ENCODE peak calls at places on chromosome 3, in ten cellular contexts. O is A172; Z is AG09309; X is NCI-H2171 treated with DMSO at 0.1 percent for 48 hours; N is activated T-cell treated with anti-CD3 and anti-CD28 coated beads, Interleukin-2, amount 50 U/mL, for 48 hours; T is mesothelial cell of epicardium; J is omental fat pad; U is NCI-H1436; W is pancreas; H is hippocampal formation. K is an unnamed sample.

GRCh38 chr3:122310361-122310760 is 14.7 kb upstream of the CSTA start:
- DNase-seq in U (no peak), H (no peak), J (no peak), T (no peak), N (no peak), Z (no peak), O (no peak), X (no peak), W (no peak), K (no peak)

GRCh38 chr3:129626744-129627349 is 20.4 kb upstream of the PLXND1 start:
- DNase-seq in Z (no peak), O (peak; percentile 90), N (peak; percentile 86), T (no peak), W (peak; percentile 96), J (no peak), H (peak; percentile 47), U (peak; percentile 77), X (peak; percentile 97), K (peak; percentile 31)

GRCh38 chr3:28240440-28240839 is 979 bp upstream of the CMC1 start:
- DNase-seq in X (peak; percentile 57), W (no peak), U (no peak), T (no peak), O (no peak), Z (no peak), H (no peak), J (no peak), N (peak; percentile 32), K (no peak)

GRCh38 chr3:43707998-43708397 is 17.3 kb downstream of the ABHD5 start:
- DNase-seq in H (no peak), N (no peak), Z (peak; percentile 68), U (no peak), J (no peak), X (no peak), T (no peak), W (no peak), O (peak; percentile 90), K (no peak)

GRCh38 chr3:56251343-56251945 is 216.8 kb downstream of the ERC2 start:
- DNase-seq in H (peak; percentile 71), X (peak; percentile 40), W (no peak), U (no peak), J (no peak), O (peak; percentile 56), N (peak; percentile 21), T (no peak), Z (peak; percentile 16), K (no peak)

GRCh38 chr3:131526801-131527347 is 24.1 kb upstream of the MRPL3 start:
- DNase-seq in Z (no peak), U (peak; percentile 32), J (no peak), W (peak; percentile 54), T (peak; percentile 36), N (no peak), X (peak; percentile 46), O (no peak), H (no peak), K (no peak)

GRCh38 chr3:36496734-36497133 is 116.4 kb downstream of the STAC start:
- DNase-seq in U (no peak), X (no peak), J (no peak), T (no peak), O (peak; percentile 8), Z (peak; percentile 80), H (no peak), W (no peak), N (no peak), K (no peak)

GRCh38 chr3:168539909-168540308 is 444.2 kb upstream of the GOLIM4 start:
- DNase-seq in H (no peak), U (no peak), J (no peak), O (no peak), Z (no peak), T (no peak), N (no peak), X (no peak), W (no peak), K (no peak)

GRCh38 chr3:184543848-184544512 is 17.6 kb upstream of the EPHB3 start:
- DNase-seq in N (peak; percentile 81), O (peak; percentile 80), Z (no peak), J (peak; percentile 71), U (peak; percentile 91), X (peak; percentile 81), W (peak; percentile 67), H (peak; percentile 68), T (no peak), K (peak; percentile 62)

GRCh38 chr3:71488391-71488809 is 95.1 kb downstream of the FOXP1 start:
- DNase-seq in U (no peak), X (peak; percentile 42), T (no peak), N (no peak), Z (no peak), H (no peak), W (no peak), J (no peak), O (no peak), K (no peak)

GRCh38 chr3:20185364-20185732 is 658 bp downstream of the SGO1 start:
- DNase-seq in O (peak; percentile 33), T (no peak), H (no peak), Z (no peak), X (no peak), J (no peak), W (no peak), U (no peak), N (peak; percentile 40), K (peak; percentile 3)

GRCh38 chr3:41575754-41576153 is 376.4 kb downstream of the CTNNB1 start:
- DNase-seq in Z (no peak), H (no peak), U (no peak), T (no peak), N (no peak), J (no peak), O (no peak), X (no peak), W (no peak), K (no peak)

GRCh38 chr3:88362428-88362827 is 212.7 kb downstream of the C3orf38 start:
- DNase-seq in U (no peak), T (no peak), Z (no peak), J (no peak), X (no peak), N (no peak), O (no peak), W (no peak), H (no peak), K (no peak)

GRCh38 chr3:120025520-120025919 is 68.7 kb downstream of the GSK3B start:
- DNase-seq in J (no peak), T (no peak), X (no peak), U (no peak), H (no peak), N (no peak), W (no peak), Z (no peak), O (no peak), K (no peak)

K was measured in effector CD4-positive, alpha-beta T cell.